ENCODE peak calls at places on chromosomes 5 and 9, in six cellular contexts. W, N, Q, Z, U and J are unnamed samples.

GRCh38 chr5:150662731-150663516 is 1.9 kb downstream of the MYOZ3 start:
- DNase-seq in W (no peak), N (no peak), Q (no peak), Z (no peak), U (no peak), J (no peak)

GRCh38 chr9:106916491-106917235 is 53.7 kb downstream of the ZNF462 start:
- DNase-seq in W (peak), N (no peak), Q (no peak), Z (peak), U (no peak), J (peak)

GRCh38 chr9:6692433-6692832 is 46.9 kb upstream of the GLDC start:
- DNase-seq in W (no peak), N (no peak), Q (no peak), Z (no peak), U (no peak), J (no peak)

GRCh38 chr5:124343021-124343420 is 403.4 kb downstream of the ZNF608 start:
- DNase-seq in W (peak), N (no peak), Q (no peak), Z (no peak), U (no peak), J (no peak)

GRCh38 chr9:124312290-124313265 is 54.8 kb downstream of the NEK6 start:
- DNase-seq in W (no peak), N (no peak), Q (peak), Z (no peak), U (peak), J (peak)

GRCh38 chr9:79902937-79903600 is 331.3 kb downstream of the TLE4 start:
- DNase-seq in W (no peak), N (no peak), Q (no peak), Z (no peak), U (no peak), J (no peak)

GRCh38 chr5:143663872-143664271 is 148.1 kb upstream of the HMHB1 start:
- DNase-seq in W (no peak), N (no peak), Q (no peak), Z (no peak), U (no peak), J (no peak)

GRCh38 chr9:124890179-124890578 is 28.2 kb downstream of the ARPC5L start:
- DNase-seq in W (no peak), N (no peak), Q (no peak), Z (no peak), U (no peak), J (no peak)

GRCh38 chr5:96017951-96018350 is 56.3 kb upstream of the ELL2 start:
- DNase-seq in W (peak), N (no peak), Q (no peak), Z (no peak), U (peak), J (no peak)

GRCh38 chr5:87361031-87361443 is 51.7 kb downstream of the CCNH start:
- DNase-seq in W (peak), N (no peak), Q (no peak), Z (no peak), U (no peak), J (no peak)

GRCh38 chr9:129069128-129069824 is 11.6 kb upstream of the DOLPP1 start:
- DNase-seq in W (no peak), N (no peak), Q (peak), Z (no peak), U (no peak), J (no peak)

GRCh38 chr5:168186289-168187074 is 105.0 kb upstream of the WWC1 start:
- DNase-seq in W (no peak), N (no peak), Q (no peak), Z (no peak), U (no peak), J (no peak)

GRCh38 chr5:134406390-134406789 is 5.3 kb downstream of the CDKN2AIPNL start:
- DNase-seq in W (peak), N (no peak), Q (no peak), Z (no peak), U (no peak), J (no peak)

GRCh38 chr5:105015098-105015497 is 1452.5 kb upstream of the NUDT12 start:
- DNase-seq in W (no peak), N (no peak), Q (no peak), Z (no peak), U (no peak), J (no peak)

GRCh38 chr5:39714036-39714698 is 289.4 kb upstream of the DAB2 start:
- DNase-seq in W (peak), N (peak), Q (peak), Z (peak), U (peak), J (peak)

GRCh38 chr5:154899107-154899816 is 38.7 kb downstream of the GEMIN5 start:
- DNase-seq in W (peak), N (no peak), Q (no peak), Z (no peak), U (no peak), J (no peak)

GRCh38 chr9:122723690-122724089 is at the start of gene OR1L4:
- DNase-seq in W (no peak), N (no peak), Q (no peak), Z (no peak), U (no peak), J (no peak)

GRCh38 chr5:65895891-65896290 is 30.5 kb upstream of the ERBIN start:
- DNase-seq in W (no peak), N (no peak), Q (no peak), Z (no peak), U (no peak), J (no peak)

GRCh38 chr9:18393340-18394130 is 80.4 kb upstream of the ADAMTSL1 start:
- DNase-seq in W (peak), N (no peak), Q (no peak), Z (peak), U (no peak), J (no peak)

GRCh38 chr9:6149315-6149714 is 66.3 kb upstream of the IL33 start:
- DNase-seq in W (no peak), N (no peak), Q (no peak), Z (no peak), U (no peak), J (no peak)

GRCh38 chr9:35826071-35826701 is 2.3 kb downstream of the FAM221B start:
- DNase-seq in W (peak), N (peak), Q (peak), Z (peak), U (peak), J (peak)

DNA sequence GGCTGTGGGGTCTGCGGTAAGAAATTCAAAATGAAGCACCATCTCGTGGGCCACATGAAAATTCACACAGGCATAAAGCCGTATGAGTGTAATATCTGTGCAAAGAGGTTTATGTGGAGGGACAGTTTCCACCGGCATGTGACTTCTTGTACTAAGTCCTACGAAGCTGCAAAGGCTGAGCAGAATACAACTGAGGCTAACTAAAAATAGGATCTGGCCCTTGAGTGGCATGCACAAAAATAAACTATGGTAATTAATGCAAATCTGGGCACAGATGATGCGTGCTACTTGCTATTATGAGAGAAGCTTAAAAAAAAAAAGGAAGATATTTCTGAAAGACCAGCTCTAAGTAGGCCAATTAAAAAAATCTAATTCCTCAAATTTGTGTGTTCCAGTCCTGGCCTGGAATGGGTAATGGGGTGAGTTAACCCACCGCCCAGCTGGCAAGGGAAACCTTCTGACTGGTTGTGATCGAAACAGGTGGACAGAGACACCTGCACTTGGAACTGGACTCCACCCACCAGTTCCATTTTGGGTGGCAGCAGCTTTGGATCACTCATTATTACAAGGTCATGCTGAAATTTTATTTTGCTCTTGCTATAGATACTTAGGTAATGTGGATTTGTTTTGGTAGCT is 26.6 kb upstream of the ZBTB34 start:
- DNase-seq in W (no peak), N (no peak), Q (no peak), Z (no peak), U (no peak), J (no peak)
- H3K4me3 ChIP-seq in W (no peak), N (no peak), Q (no peak), Z (no peak), U (no peak), J (no peak)

GRCh38 chr9:93064392-93065124 is 6.1 kb downstream of the SUSD3 start:
- DNase-seq in W (no peak), N (peak), Q (no peak), Z (no peak), U (no peak), J (no peak)
- TF ChIP-seq EZH2phosphoT487 in W (no peak), N (no peak), Q (no peak), Z (no peak), U (no peak), J (no peak)

GRCh38 chr9:90478821-90479220 is 163.8 kb downstream of the DIRAS2 start:
- DNase-seq in W (no peak), N (no peak), Q (no peak), Z (no peak), U (no peak), J (peak)

GRCh38 chr9:90477535-90477934 is 165.1 kb downstream of the DIRAS2 start:
- DNase-seq in W (no peak), N (no peak), Q (no peak), Z (no peak), U (no peak), J (no peak)

GRCh38 chr9:90476058-90476457 is 166.6 kb downstream of the DIRAS2 start:
- DNase-seq in W (no peak), N (no peak), Q (no peak), Z (no peak), U (no peak), J (no peak)
- H3K4me3 ChIP-seq in W (no peak), N (no peak), Q (no peak), Z (no peak), U (no peak), J (no peak)

DNA sequence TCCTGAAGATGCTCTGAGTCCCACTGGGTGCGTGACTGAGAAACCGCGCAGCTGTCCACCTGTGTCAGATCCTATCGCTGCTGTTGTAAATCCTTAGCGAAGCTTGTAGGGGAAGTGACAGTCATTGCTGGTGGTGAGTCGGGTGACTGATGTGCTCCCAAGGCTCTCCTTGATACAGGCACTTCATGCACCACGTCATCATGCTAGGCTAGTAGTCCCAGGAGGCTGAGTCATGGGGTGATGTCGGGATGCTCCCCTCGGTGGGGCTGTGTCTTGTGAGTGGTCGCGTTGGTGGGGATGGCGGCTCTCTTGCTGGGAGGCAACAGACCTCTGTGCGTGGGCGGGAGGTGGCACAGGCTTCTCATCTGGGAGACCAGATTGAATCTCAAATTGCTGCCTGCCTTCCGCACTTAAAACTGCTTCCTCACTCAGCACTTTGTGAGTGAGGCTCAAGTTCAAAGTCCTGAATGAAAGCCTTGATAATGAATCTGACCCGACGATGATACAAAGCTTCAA is 84.7 kb downstream of the CSNK1A1 start:
- DNase-seq in W (peak), N (no peak), Q (no peak), Z (no peak), U (no peak), J (no peak)
- TF ChIP-seq EZH2phosphoT487 in W (no peak), N (no peak), Q (no peak), Z (no peak), U (no peak), J (no peak)

GRCh38 chr5:400282-401215 is 42.4 kb upstream of the EXOC3 start:
- DNase-seq in W (peak), N (no peak), Q (peak), Z (no peak), U (no peak), J (no peak)
- H3K4me3 ChIP-seq in W (peak), N (no peak), Q (no peak), Z (peak), U (no peak), J (no peak)

GRCh38 chr5:378301-378891 is 56.9 kb downstream of the AHRR start:
- DNase-seq in W (peak), N (no peak), Q (peak), Z (no peak), U (no peak), J (no peak)
- TF ChIP-seq EZH2phosphoT487 in W (no peak), N (no peak), Q (no peak), Z (no peak), U (no peak), J (no peak)

DNA sequence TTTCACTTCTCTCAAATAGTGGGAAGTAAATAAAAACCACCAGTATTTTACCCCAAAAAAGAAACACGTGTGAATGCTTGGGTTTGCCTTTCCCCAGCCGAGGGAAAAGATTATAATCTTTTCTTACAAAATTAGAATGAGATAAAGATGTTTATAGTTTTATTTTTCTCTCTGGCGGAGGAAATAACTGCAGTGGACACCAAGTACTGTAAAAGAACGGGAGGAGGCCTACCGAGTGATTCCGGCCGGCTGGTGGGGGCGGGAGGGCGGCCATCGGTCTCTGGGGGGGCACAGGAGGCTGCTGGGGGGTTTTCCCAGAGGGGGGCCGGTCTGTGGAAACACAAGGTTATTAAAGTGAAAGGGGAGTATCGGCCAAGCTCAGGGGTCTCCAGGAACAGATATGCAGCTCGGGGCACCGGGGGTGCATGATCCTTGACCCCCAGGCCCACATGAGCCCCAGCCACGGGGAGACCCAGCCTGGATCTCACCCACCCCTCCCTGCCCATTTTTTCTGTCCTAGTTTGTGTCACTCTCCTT is 29.4 kb downstream of the LCP2 start:
- DNase-seq in W (no peak), N (no peak), Q (no peak), Z (no peak), U (no peak), J (no peak)
- H3K4me3 ChIP-seq in W (no peak), N (no peak), Q (peak), Z (no peak), U (no peak), J (no peak)